ENCODE peak calls at places on chromosomes 4 and X, in six cellular contexts. One of them, this sample, is unnamed.

GRCh38 chr4:107989162-107989536 is 540 bp upstream of the HADH start:
- DNase-seq in left ventricle myocardium inferior: no peak
- DNase-seq in HCT116: no peak
- DNase-seq in fibroblast of pulmonary artery: no peak
- DNase-seq in Caco-2: no peak
- DNase-seq in BJ: no peak
- DNase-seq in this sample: no peak

GRCh38 chr4:71229477-71230257 is 109.2 kb upstream of the SLC4A4 start:
- DNase-seq in left ventricle myocardium inferior: no peak
- DNase-seq in HCT116: peak
- DNase-seq in fibroblast of pulmonary artery: peak
- DNase-seq in Caco-2: peak
- DNase-seq in BJ: no peak
- DNase-seq in this sample: peak

GRCh38 chr4:114386637-114387233 is 211.9 kb upstream of the UGT8 start:
- DNase-seq in left ventricle myocardium inferior: no peak
- DNase-seq in HCT116: peak
- DNase-seq in fibroblast of pulmonary artery: peak
- DNase-seq in Caco-2: peak
- DNase-seq in BJ: no peak
- DNase-seq in this sample: peak

GRCh38 chrX:116240446-116240845 is 69.9 kb downstream of the AGTR2 start:
- DNase-seq in left ventricle myocardium inferior: no peak
- DNase-seq in HCT116: no peak
- DNase-seq in fibroblast of pulmonary artery: no peak
- DNase-seq in Caco-2: no peak
- DNase-seq in BJ: no peak
- DNase-seq in this sample: no peak

GRCh38 chr4:181909368-181909767 is 333.8 kb upstream of the TENM3 start:
- DNase-seq in left ventricle myocardium inferior: no peak
- DNase-seq in HCT116: no peak
- DNase-seq in fibroblast of pulmonary artery: peak
- DNase-seq in Caco-2: no peak
- DNase-seq in BJ: no peak
- DNase-seq in this sample: peak

GRCh38 chr4:110119880-110120279 is 78.5 kb downstream of the ELOVL6 start:
- DNase-seq in left ventricle myocardium inferior: no peak
- DNase-seq in HCT116: no peak
- DNase-seq in fibroblast of pulmonary artery: peak
- DNase-seq in Caco-2: no peak
- DNase-seq in BJ: no peak
- DNase-seq in this sample: no peak

GRCh38 chr4:71680706-71681105 is 103.2 kb downstream of the GC start:
- DNase-seq in left ventricle myocardium inferior: no peak
- DNase-seq in HCT116: no peak
- DNase-seq in fibroblast of pulmonary artery: peak
- DNase-seq in Caco-2: no peak
- DNase-seq in BJ: no peak
- DNase-seq in this sample: no peak

GRCh38 chrX:153374426-153374825 is 26.7 kb downstream of the PNMA6E start:
- DNase-seq in left ventricle myocardium inferior: no peak
- DNase-seq in HCT116: no peak
- DNase-seq in fibroblast of pulmonary artery: no peak
- DNase-seq in Caco-2: no peak
- DNase-seq in BJ: no peak
- DNase-seq in this sample: no peak

GRCh38 chr4:141636771-141637460 is 533 bp downstream of the IL15 start:
- DNase-seq in left ventricle myocardium inferior: peak
- DNase-seq in HCT116: peak
- DNase-seq in fibroblast of pulmonary artery: peak
- DNase-seq in Caco-2: peak
- DNase-seq in BJ: no peak
- DNase-seq in this sample: peak

GRCh38 chr4:182881928-182882327 is 35.3 kb downstream of the DCTD start:
- DNase-seq in left ventricle myocardium inferior: peak
- DNase-seq in HCT116: no peak
- DNase-seq in fibroblast of pulmonary artery: no peak
- DNase-seq in Caco-2: no peak
- DNase-seq in BJ: no peak
- DNase-seq in this sample: no peak

GRCh38 chr4:124839786-124840390 is 127.4 kb upstream of the ANKRD50 start:
- DNase-seq in left ventricle myocardium inferior: no peak
- DNase-seq in HCT116: peak
- DNase-seq in fibroblast of pulmonary artery: peak
- DNase-seq in Caco-2: no peak
- DNase-seq in BJ: no peak
- DNase-seq in this sample: no peak

GRCh38 chr4:162952232-162952631 is 214.5 kb downstream of the NAF1 start:
- DNase-seq in left ventricle myocardium inferior: no peak
- DNase-seq in HCT116: peak
- DNase-seq in fibroblast of pulmonary artery: peak
- DNase-seq in Caco-2: peak
- DNase-seq in BJ: no peak
- DNase-seq in this sample: no peak
- TF ChIP-seq CTCF in left ventricle myocardium inferior: no peak
- TF ChIP-seq CTCF in HCT116: no peak
- TF ChIP-seq CTCF in fibroblast of pulmonary artery: no peak
- TF ChIP-seq CTCF in Caco-2: no peak
- TF ChIP-seq CTCF in BJ: no peak
- TF ChIP-seq CTCF in this sample: no peak

DNA sequence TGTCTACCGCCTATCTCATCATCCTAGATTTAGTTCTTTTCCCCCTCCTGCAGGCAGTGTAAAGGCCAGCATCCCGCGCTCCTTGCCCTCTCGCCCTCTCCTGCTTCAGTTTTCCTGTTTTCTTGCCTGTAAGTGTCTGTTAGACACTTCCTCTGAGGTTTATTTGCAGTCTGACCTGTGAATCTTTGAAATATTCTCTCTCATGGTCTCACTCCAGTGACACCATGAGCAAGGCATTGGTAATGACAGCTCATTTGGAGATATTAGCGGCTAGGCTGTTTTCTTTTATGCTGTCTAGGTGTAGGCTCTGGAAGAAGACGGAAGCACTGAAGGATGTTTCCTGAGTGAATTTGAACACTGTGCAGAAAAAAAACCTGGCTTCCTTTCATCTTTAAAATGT is 179.6 kb downstream of the KDR start:
- DNase-seq in left ventricle myocardium inferior: no peak
- DNase-seq in HCT116: no peak
- DNase-seq in fibroblast of pulmonary artery: peak
- DNase-seq in Caco-2: no peak
- DNase-seq in BJ: no peak
- DNase-seq in this sample: no peak
- TF ChIP-seq CTCF in left ventricle myocardium inferior: peak
- TF ChIP-seq CTCF in HCT116: no peak
- TF ChIP-seq CTCF in fibroblast of pulmonary artery: peak
- TF ChIP-seq CTCF in Caco-2: no peak
- TF ChIP-seq CTCF in BJ: no peak
- TF ChIP-seq CTCF in this sample: no peak

DNA sequence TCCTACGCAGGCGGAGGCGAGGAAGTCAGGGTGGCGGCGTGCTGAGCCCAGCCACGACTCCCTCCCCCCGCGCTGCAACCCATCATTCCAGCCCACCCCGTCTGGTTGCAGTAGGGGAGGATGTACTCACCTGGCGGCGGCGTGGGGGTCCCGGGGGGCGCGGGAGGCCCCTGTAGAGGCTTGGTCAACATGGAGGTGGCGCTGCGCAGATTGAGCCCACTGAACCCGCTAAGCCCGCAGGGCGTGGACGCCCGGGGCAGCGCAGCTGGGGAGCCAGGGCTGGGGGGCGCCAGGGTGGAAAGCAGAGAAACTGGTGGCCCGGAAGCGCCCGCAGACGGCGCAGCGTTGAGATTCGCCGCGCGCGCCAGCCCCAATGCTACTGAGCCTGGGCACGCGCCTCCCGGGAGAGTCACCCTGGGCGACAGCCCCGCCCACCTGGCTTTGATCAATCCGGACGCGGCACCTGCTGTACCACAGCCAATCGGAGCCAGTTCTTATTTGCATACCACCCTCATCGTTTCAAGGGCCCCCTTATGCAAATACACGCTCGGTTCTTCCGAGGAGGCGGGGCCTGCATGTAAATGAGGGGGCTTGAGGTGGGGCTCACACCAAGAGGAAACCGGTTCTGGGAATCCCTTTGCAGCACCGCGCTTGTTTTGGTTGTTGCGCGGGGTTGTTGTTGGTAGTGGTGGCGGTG is at the start of gene PIM2:
- DNase-seq in left ventricle myocardium inferior: peak
- DNase-seq in HCT116: peak
- DNase-seq in fibroblast of pulmonary artery: peak
- DNase-seq in Caco-2: peak
- DNase-seq in BJ: no peak
- DNase-seq in this sample: peak
- TF ChIP-seq CTCF in left ventricle myocardium inferior: no peak
- TF ChIP-seq CTCF in HCT116: no peak
- TF ChIP-seq CTCF in fibroblast of pulmonary artery: no peak
- TF ChIP-seq CTCF in Caco-2: no peak
- TF ChIP-seq CTCF in BJ: no peak
- TF ChIP-seq CTCF in this sample: no peak

DNA sequence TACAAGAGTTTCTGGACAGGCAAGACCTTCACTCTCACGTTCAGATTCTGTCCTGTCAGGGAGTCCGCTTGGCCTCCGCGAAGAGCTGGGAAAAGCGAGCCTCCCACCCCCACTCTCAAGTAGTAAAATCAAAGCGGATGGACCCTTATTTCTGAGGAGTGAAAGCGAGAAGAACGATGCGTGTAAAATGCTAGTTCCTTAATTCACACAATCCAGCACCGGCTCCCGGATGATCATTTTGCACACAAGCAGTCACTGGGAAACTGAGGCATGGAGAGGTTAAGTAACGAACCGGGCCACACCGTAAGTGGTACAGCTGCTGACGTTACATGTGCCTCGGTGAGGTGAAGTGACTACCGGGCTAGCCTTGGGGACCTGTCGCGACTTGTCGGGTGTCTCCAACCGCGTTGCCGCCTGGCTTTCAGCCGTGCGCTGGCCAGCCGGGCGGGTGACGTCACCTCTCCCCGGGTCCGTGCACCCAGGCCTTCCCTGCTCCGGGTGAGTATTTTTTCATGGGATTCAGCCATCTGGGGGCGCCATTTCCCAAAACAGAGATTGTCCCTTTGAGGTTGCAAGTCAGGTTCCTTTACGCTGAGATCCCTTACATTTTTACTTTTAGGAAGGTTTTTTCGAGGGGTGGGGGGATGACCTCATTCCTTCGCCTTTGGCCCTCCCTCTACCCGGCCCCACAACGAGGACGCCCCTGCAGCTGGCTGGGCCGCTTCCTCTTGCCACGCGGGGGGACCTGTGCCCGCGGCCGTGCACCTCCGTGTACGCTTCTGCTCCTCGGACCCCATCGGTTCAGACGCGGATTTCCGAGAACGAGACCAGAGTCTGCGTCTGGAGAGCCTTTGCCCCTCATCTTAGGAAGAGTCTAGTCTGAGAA is 3.4 kb upstream of the SFRP2 start:
- DNase-seq in left ventricle myocardium inferior: no peak
- DNase-seq in HCT116: no peak
- DNase-seq in fibroblast of pulmonary artery: peak
- DNase-seq in Caco-2: no peak
- DNase-seq in BJ: no peak
- DNase-seq in this sample: no peak
- TF ChIP-seq CTCF in left ventricle myocardium inferior: peak
- TF ChIP-seq CTCF in HCT116: peak
- TF ChIP-seq CTCF in fibroblast of pulmonary artery: peak
- TF ChIP-seq CTCF in Caco-2: no peak
- TF ChIP-seq CTCF in BJ: peak
- TF ChIP-seq CTCF in this sample: no peak